ENCODE peak calls at places on chromosomes 11 and 22, in five cellular contexts. Y is cardiac fibroblast, W is AG10803, G is anterior cingulate cortex, F is T-helper 9 cell. T is an unnamed sample.

GRCh38 chr11:12253843-12254281 is 123.5 kb upstream of the PARVA start:
- DNase-seq in W (no peak), Y (no peak), F (no peak), G (no peak), T (no peak)

GRCh38 chr11:15988693-15989231 is 367.6 kb downstream of the SOX6 start:
- DNase-seq in F (no peak), Y (peak), G (no peak), W (no peak), T (no peak)

GRCh38 chr11:132072880-132073213 is 702.4 kb downstream of the NTM start:
- DNase-seq in W (peak), G (no peak), F (no peak), Y (no peak), T (no peak)

GRCh38 chr22:37740455-37741311 is 43.8 kb downstream of the TRIOBP start:
- DNase-seq in F (no peak), W (no peak), Y (no peak), G (no peak), T (no peak)

GRCh38 chr11:133917921-133918605 is 38.7 kb downstream of the IGSF9B start:
- DNase-seq in Y (no peak), W (no peak), F (no peak), G (no peak), T (no peak)

GRCh38 chr11:7637447-7638157 is 35.7 kb downstream of the CYB5R2 start:
- DNase-seq in W (peak), G (no peak), Y (peak), F (no peak), T (no peak)

GRCh38 chr11:46649180-46649738 is 31.9 kb downstream of the ATG13 start:
- DNase-seq in W (peak), F (no peak), Y (peak), G (no peak), T (no peak)

GRCh38 chr11:69443968-69444364 is 37.5 kb upstream of the LINC01488 start:
- DNase-seq in Y (peak), W (peak), F (no peak), G (no peak), T (no peak)

GRCh38 chr11:39975091-39975490 is 1484.4 kb downstream of the LRRC4C start:
- DNase-seq in F (no peak), W (no peak), G (no peak), Y (no peak), T (no peak)

GRCh38 chr11:58394195-58394594 is 12.5 kb downstream of the OR5B3 start:
- DNase-seq in W (peak), F (no peak), Y (peak), G (no peak), T (no peak)

GRCh38 chr11:26558191-26558590 is 13.9 kb downstream of the MUC15 start:
- DNase-seq in F (no peak), W (no peak), Y (no peak), G (no peak), T (no peak)

GRCh38 chr11:12150831-12151382 is 40.5 kb downstream of the MICAL2 start:
- DNase-seq in G (no peak), Y (peak), W (no peak), F (no peak), T (no peak)

GRCh38 chr22:38203090-38203810 is 1.5 kb downstream of the MAFF start:
- DNase-seq in F (no peak), W (no peak), G (no peak), Y (no peak), T (no peak)

GRCh38 chr11:72833792-72834501 is 19.7 kb downstream of the ATG16L2 start:
- DNase-seq in G (no peak), F (no peak), Y (peak), W (no peak), T (no peak)

GRCh38 chr11:119468511-119468910 is 45.5 kb upstream of the THY1 start:
- DNase-seq in G (no peak), F (no peak), W (no peak), Y (no peak), T (no peak)

GRCh38 chr22:27416553-27417427 is 384.8 kb downstream of the MN1 start:
- DNase-seq in W (peak), F (no peak), G (no peak), Y (peak), T (no peak)

GRCh38 chr11:95968585-95968984 is 44.7 kb upstream of the MTMR2 start:
- DNase-seq in G (no peak), W (no peak), Y (no peak), F (no peak), T (no peak)

GRCh38 chr22:38867124-38867455 is 4.9 kb downstream of the CBX6 start:
- DNase-seq in W (no peak), G (no peak), F (no peak), Y (no peak), T (no peak)

GRCh38 chr11:57180141-57180561 is 1.6 kb upstream of the LRRC55 start:
- DNase-seq in W (no peak), F (no peak), Y (no peak), G (peak), T (no peak)

GRCh38 chr22:30863161-30863833 is 105.3 kb downstream of the MORC2 start:
- DNase-seq in Y (no peak), W (no peak), G (peak), F (no peak), T (no peak)

GRCh38 chr11:79100093-79100704 is 340.6 kb downstream of the TENM4 start:
- DNase-seq in W (peak), F (no peak), Y (peak), G (no peak), T (peak)

GRCh38 chr11:106311531-106312230 is 234.2 kb downstream of the AASDHPPT start:
- DNase-seq in F (no peak), W (peak), Y (no peak), G (no peak), T (no peak)

GRCh38 chr11:59204736-59205135 is 8.0 kb downstream of the MPEG1 start:
- DNase-seq in W (no peak), F (no peak), Y (no peak), G (no peak), T (no peak)

GRCh38 chr11:122668562-122669090 is 13.1 kb downstream of the UBASH3B start:
- DNase-seq in F (no peak), W (peak), G (no peak), Y (peak), T (no peak)

GRCh38 chr22:34161724-34162123 is 241.4 kb upstream of the LARGE1 start:
- DNase-seq in F (no peak), G (no peak), W (no peak), Y (no peak), T (no peak)

GRCh38 chr22:23467721-23468294 is 112.3 kb downstream of the IGLL1 start:
- DNase-seq in F (no peak), G (no peak), W (no peak), Y (no peak), T (no peak)

GRCh38 chr11:14312736-14313438 is 46.1 kb downstream of the RRAS2 start:
- DNase-seq in W (peak), G (no peak), F (no peak), Y (no peak), T (no peak)

GRCh38 chr22:29762263-29762662 is 4.5 kb downstream of the ZMAT5 start:
- DNase-seq in F (no peak), G (no peak), W (no peak), Y (no peak), T (no peak)

GRCh38 chr11:116445108-116446047 is 327.4 kb downstream of the BUD13 start:
- DNase-seq in Y (no peak), W (no peak), F (no peak), G (no peak), T (no peak)